ENCODE peak calls at places on chromosomes 16 and 17, in four cellular contexts. U, Y, O and F are unnamed samples.

GRCh38 chr17:71966459-71967313 is 154.1 kb upstream of the SOX9 start:
- DNase-seq in U (no peak), Y (no peak), O (no peak), F (no peak)

GRCh38 chr17:59754547-59754946 is 47.1 kb downstream of the VMP1 start:
- DNase-seq in U (peak), Y (no peak), O (no peak), F (no peak)

GRCh38 chr17:1399366-1399678 is 700 bp downstream of the YWHAE start:
- DNase-seq in U (no peak), Y (no peak), O (no peak), F (no peak)

GRCh38 chr16:9422769-9423513 is 331.5 kb downstream of the HAPSTR1 start:
- DNase-seq in U (no peak), Y (no peak), O (no peak), F (no peak)

GRCh38 chr16:17266606-17267313 is 204.0 kb downstream of the XYLT1 start:
- DNase-seq in U (no peak), Y (no peak), O (no peak), F (no peak)

GRCh38 chr17:74110467-74110866 is 93.0 kb upstream of the RPL38 start:
- DNase-seq in U (no peak), Y (no peak), O (no peak), F (no peak)

GRCh38 chr16:68732741-68733399 is 4.2 kb upstream of the CDH1 start:
- DNase-seq in U (no peak), Y (no peak), O (no peak), F (no peak)

GRCh38 chr17:79023886-79024771 is at the start of gene C1QTNF1:
- DNase-seq in U (peak), Y (peak), O (no peak), F (peak)

GRCh38 chr16:78638371-78638770 is 538.9 kb downstream of the WWOX start:
- DNase-seq in U (no peak), Y (no peak), O (no peak), F (no peak)

GRCh38 chr17:29114141-29114540 is 66.1 kb downstream of the MYO18A start:
- DNase-seq in U (no peak), Y (no peak), O (no peak), F (no peak)

GRCh38 chr17:71423871-71424546 is 696.8 kb upstream of the SOX9 start:
- DNase-seq in U (peak), Y (no peak), O (peak), F (no peak)

GRCh38 chr16:53404959-53405358 is 29.3 kb upstream of the RBL2 start:
- DNase-seq in U (peak), Y (no peak), O (no peak), F (no peak)

GRCh38 chr17:47604268-47604927 is 45.3 kb upstream of the KPNB1 start:
- DNase-seq in U (peak), Y (no peak), O (no peak), F (no peak)

GRCh38 chr17:75561927-75562603 is 25.5 kb upstream of the MYO15B start:
- DNase-seq in U (no peak), Y (no peak), O (no peak), F (no peak)
- TF ChIP-seq CTCF in U (no peak), Y (no peak), O (no peak), F (no peak)

GRCh38 chr16:71439531-71439930 is 2.3 kb downstream of the TLE7 start:
- DNase-seq in U (no peak), Y (no peak), O (no peak), F (no peak)

GRCh38 chr16:71443714-71444113 is 1.9 kb upstream of the TLE7 start:
- DNase-seq in U (no peak), Y (no peak), O (no peak), F (no peak)

GRCh38 chr16:71442041-71442440 is at the start of gene TLE7:
- DNase-seq in U (no peak), Y (no peak), O (no peak), F (no peak)

GRCh38 chr16:71440669-71441347 is 1.0 kb downstream of the TLE7 start:
- DNase-seq in U (no peak), Y (peak), O (no peak), F (peak)

DNA sequence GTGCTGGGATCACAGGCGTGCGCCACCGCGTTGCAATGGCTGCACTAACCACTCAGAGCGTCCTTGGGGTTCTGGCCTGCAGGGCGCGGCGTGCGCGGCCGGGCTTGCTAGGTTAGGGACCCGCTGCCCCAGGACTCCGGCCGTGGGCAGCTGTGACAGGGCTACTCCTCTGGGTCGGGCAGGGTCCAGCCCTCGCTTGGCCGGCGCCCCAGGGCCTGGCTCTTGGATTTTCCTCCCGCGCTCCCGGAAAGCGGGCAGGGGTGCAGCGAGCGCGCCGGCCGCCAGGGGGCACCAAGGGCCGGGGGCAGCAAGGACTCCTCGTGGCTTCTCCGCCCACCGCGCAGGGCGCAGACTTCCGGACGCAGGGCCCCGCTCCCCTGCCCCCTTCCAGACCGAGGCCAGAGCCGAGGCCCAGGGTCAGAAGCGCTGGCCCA is 489 bp downstream of the TLE7 start:
- DNase-seq in U (no peak), Y (no peak), O (no peak), F (no peak)
- TF ChIP-seq CTCF in U (peak), Y (peak), O (no peak), F (no peak)

GRCh38 chr16:70697601-70698170 is 11.8 kb upstream of the MTSS2 start:
- DNase-seq in U (no peak), Y (no peak), O (no peak), F (no peak)
- TF ChIP-seq CTCF in U (no peak), Y (no peak), O (no peak), F (no peak)

GRCh38 chr16:29990883-29991570 is 4.4 kb downstream of the HIRIP3 start:
- DNase-seq in U (no peak), Y (no peak), O (no peak), F (no peak)
- TF ChIP-seq CTCF in U (no peak), Y (no peak), O (no peak), F (no peak)

GRCh38 chr17:7835818-7836595 is 2.0 kb downstream of the KDM6B start:
- DNase-seq in U (peak), Y (peak), O (no peak), F (no peak)

GRCh38 chr17:7833011-7833794 is 814 bp upstream of the KDM6B start:
- DNase-seq in U (no peak), Y (no peak), O (no peak), F (no peak)

GRCh38 chr17:7834891-7835817 is 1.1 kb downstream of the KDM6B start:
- DNase-seq in U (peak), Y (peak), O (peak), F (peak)

GRCh38 chr17:7833795-7834553 is at the start of gene KDM6B:
- DNase-seq in U (peak), Y (peak), O (peak), F (peak)

GRCh38 chr17:7834554-7834890 is 505 bp downstream of the KDM6B start:
- DNase-seq in U (peak), Y (no peak), O (peak), F (no peak)
- TF ChIP-seq CTCF in U (no peak), Y (no peak), O (no peak), F (no peak)

DNA sequence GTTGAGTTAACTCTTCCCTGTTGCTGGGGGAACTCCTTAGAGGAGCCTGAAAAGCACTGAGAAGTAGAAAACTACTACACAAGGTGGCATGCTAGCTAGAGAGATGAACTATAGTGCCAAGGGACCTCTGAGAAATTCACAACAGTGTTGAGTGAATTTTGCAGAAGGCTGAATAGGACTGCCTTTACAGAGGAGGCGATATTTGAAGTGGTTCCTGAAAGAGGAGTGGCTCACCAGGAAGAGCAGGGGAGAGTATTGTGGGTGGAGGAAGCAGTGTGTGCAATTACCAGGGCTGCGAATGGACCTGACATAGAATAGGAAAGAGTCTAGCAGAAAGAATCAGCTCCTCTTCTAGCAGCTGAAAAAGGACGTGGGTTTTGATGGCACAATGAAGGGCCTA is 66.4 kb downstream of the CDK5R1 start:
- DNase-seq in U (no peak), Y (no peak), O (no peak), F (no peak)
- TF ChIP-seq CTCF in U (no peak), Y (no peak), O (no peak), F (no peak)

GRCh38 chr17:55545765-55546164 is 34.5 kb upstream of the SMIM36 start:
- DNase-seq in U (no peak), Y (no peak), O (no peak), F (no peak)

GRCh38 chr17:55540414-55541091 is 29.3 kb upstream of the SMIM36 start:
- DNase-seq in U (peak), Y (no peak), O (no peak), F (no peak)

GRCh38 chr17:55546481-55546880 is 35.2 kb upstream of the SMIM36 start:
- DNase-seq in U (no peak), Y (no peak), O (no peak), F (no peak)

GRCh38 chr17:55547027-55547670 is 35.9 kb upstream of the SMIM36 start:
- DNase-seq in U (no peak), Y (no peak), O (no peak), F (no peak)

DNA sequence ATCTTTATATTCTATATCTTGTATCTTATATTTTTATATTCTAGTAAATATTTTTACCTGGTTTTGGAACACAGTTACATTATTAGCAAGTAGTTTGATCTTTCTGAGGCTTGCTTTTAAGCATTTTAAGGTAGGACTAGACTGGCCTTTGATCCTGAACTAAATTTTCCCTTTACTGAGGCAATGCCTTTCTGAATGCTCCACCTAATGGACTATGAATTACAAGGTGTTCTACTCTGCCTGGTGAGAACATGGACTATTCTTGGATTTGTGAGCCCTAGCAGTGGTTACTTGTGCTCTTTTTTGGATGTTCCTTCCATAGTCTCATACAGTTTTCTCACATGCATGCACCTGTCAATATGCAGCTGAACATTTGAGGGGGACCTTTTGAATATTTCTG is 32.5 kb upstream of the SMIM36 start:
- DNase-seq in U (no peak), Y (no peak), O (no peak), F (no peak)
- TF ChIP-seq CTCF in U (no peak), Y (no peak), O (no peak), F (no peak)

GRCh38 chr17:7351665-7352558 is at the start of gene KCTD11:
- DNase-seq in U (peak), Y (peak), O (peak), F (peak)
- TF ChIP-seq CTCF in U (peak), Y (no peak), O (peak), F (peak)

GRCh38 chr17:39401412-39402278 is at the start of gene FBXL20:
- DNase-seq in U (peak), Y (peak), O (peak), F (peak)
- TF ChIP-seq CTCF in U (no peak), Y (no peak), O (no peak), F (no peak)